ENCODE peak calls at places on chromosomes 7 and 10, in six cellular contexts. F, I, P, A, C and V are unnamed samples.

GRCh38 chr7:32470871-32471270 is 19.3 kb downstream of the LSM5 start:
- DNase-seq in I (no peak), F (no peak), P (peak), C (no peak), A (no peak), V (no peak)

GRCh38 chr7:30510124-30511074 is 5.8 kb upstream of the GGCT start:
- DNase-seq in A (no peak), C (no peak), F (peak), P (peak), I (no peak), V (peak)

GRCh38 chr10:70381491-70382421 is 669 bp downstream of the LRRC20 start:
- DNase-seq in A (no peak), I (peak), C (no peak), P (peak), F (peak), V (peak)

GRCh38 chr7:152341039-152341913 is 94.5 kb downstream of the KMT2C start:
- DNase-seq in I (no peak), A (no peak), P (peak), F (peak), C (no peak), V (peak)

GRCh38 chr10:128979405-128979804 is 487.6 kb upstream of the MGMT start:
- DNase-seq in F (no peak), C (no peak), A (no peak), I (no peak), P (no peak), V (no peak)

GRCh38 chr7:136359333-136359903 is 382.3 kb upstream of the MTPN start:
- DNase-seq in A (no peak), I (no peak), C (no peak), P (no peak), F (no peak), V (no peak)

GRCh38 chr10:1476106-1476803 is 261.1 kb downstream of the ADARB2 start:
- DNase-seq in I (no peak), A (no peak), P (peak), C (no peak), F (no peak), V (no peak)

GRCh38 chr10:34305189-34305588 is 509.9 kb downstream of the PARD3 start:
- DNase-seq in A (peak), I (peak), C (no peak), P (peak), F (no peak), V (no peak)

DNA sequence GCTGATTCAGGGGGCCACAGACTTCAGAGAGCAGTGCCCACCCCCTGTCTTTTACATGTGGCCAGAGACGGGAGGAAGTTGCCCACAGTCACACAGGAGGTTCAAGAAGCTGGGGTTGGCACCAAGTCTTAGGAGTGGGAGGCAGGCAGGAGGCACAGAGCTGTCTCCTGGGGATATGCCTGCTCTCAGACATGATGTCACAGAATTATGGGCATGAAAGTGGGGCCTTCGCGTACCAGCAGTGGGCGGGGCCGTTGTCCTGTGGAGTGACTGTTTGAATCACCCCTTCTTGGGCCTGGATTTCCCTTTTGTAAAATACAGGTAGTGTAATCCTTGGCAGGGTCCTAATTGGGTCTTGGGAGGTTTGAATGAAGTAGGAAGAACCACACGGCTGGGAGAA is 81.2 kb upstream of the PPIF start:
- DNase-seq in C (no peak), P (no peak), F (no peak), I (no peak), A (no peak), V (no peak)
- H3K4ac ChIP-seq in C (no peak), P (no peak), F (peak), I (no peak), A (no peak), V (peak)

GRCh38 chr10:12041766-12042408 is 722 bp downstream of the UPF2 start:
- DNase-seq in C (no peak), I (no peak), F (peak), A (no peak), P (peak), V (peak)
- H3K4ac ChIP-seq in C (no peak), I (no peak), F (peak), A (peak), P (peak), V (peak)

GRCh38 chr7:100584046-100584676 is 1.8 kb downstream of the LRCH4 start:
- DNase-seq in F (peak), P (peak), I (no peak), A (no peak), C (no peak), V (peak)

GRCh38 chr7:100582041-100582579 is 3.8 kb downstream of the LRCH4 start:
- DNase-seq in P (no peak), F (no peak), I (no peak), A (no peak), C (no peak), V (no peak)

GRCh38 chr7:100584677-100585510 is 1.0 kb downstream of the LRCH4 start:
- DNase-seq in C (peak), F (peak), I (peak), P (peak), A (no peak), V (peak)

GRCh38 chr7:100582650-100583049 is 3.3 kb downstream of the LRCH4 start:
- DNase-seq in I (no peak), A (no peak), C (no peak), F (no peak), P (no peak), V (no peak)

GRCh38 chr7:100583132-100584045 is 2.5 kb downstream of the LRCH4 start:
- DNase-seq in A (no peak), P (no peak), I (peak), C (no peak), F (peak), V (peak)
- H3K4ac ChIP-seq in A (no peak), P (no peak), I (no peak), C (no peak), F (peak), V (peak)

DNA sequence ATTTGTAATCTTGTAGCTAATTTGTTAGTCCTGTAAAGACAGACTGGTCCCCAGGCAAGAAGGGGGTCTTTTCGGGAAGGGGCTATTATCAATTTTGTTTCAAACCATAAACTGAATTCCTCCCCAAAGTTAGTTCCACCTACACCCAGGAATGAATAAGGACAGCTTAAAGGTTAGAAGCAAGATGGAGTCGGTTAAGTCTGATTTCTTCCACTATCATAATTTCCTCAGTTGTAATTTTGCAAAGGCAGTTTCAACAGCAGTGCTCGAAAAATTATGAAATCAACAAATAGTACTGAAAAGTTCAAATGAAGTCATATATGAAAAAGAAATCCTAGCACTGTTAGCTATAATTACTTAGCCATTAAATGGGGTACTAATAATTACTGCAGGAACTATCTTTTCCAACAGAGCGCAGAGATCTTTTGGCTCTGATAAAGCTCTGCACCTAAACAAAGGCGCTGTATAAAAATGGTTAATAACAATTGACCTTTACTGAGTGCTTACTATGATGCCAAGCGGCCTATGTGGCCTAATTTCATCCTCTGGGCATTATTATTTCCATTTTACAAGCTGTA is 756 bp upstream of the SEC24C start:
- DNase-seq in F (no peak), P (no peak), I (no peak), C (no peak), A (no peak), V (peak)
- H3K4ac ChIP-seq in F (peak), P (peak), I (peak), C (no peak), A (peak), V (peak)

DNA sequence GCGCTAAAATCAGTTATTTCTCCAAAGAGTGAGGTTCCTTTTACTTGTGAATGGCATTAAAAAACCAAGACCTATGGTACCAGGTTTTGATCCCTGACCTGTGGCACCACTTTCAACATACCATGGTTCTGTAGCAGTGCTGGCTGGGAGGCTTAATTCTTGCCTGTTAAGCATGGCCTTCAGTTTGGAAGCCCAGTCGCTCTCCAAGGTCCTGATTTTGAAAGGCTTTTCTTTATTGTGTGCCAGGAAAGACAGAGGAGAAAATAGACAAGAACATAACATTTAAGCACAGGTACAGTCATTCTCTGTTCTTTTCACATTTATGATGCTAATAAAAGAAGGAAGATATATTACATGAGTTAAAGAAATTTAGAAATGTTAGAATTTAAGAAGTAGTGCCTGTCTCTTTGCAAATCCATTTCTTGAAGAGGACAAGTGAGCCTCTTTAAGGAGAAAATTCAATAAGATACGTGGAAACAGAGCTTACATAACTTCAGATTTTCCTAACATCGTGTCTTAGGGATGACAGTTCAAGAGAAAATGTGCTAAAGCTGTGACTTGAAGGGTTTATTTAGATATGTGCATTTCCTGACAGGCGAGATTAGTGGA is 357.6 kb downstream of the DPP6 start:
- DNase-seq in A (no peak), I (peak), P (peak), C (peak), F (no peak), V (peak)
- H3K4ac ChIP-seq in A (no peak), I (no peak), P (no peak), C (no peak), F (no peak), V (no peak)

DNA sequence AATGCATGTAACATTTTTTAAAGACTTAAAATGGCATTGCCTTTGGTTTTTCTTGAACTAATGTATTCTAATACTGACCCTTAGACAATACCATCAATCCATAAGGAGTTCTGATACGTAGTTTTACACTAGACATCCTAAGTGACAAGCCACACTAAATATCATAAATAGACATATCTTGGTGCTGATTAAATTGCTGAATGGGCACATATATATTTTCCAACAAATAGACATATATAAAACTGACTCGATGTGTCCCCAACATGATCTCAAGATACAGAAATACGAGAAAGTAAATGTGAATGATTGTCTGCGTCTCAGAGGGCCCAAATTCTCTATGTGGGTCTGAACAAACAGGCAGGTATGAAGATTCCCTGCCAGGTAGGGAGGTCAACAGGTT is 99.8 kb downstream of the NEBL start:
- DNase-seq in A (no peak), P (no peak), C (no peak), I (no peak), F (no peak), V (no peak)
- H3K4ac ChIP-seq in A (no peak), P (no peak), C (no peak), I (no peak), F (no peak), V (no peak)

GRCh38 chr10:29102636-29103035 is 186.2 kb upstream of the LYZL1 start:
- DNase-seq in A (no peak), I (no peak), C (no peak), F (no peak), P (no peak), V (no peak)
- H3K4ac ChIP-seq in A (no peak), I (no peak), C (no peak), F (no peak), P (no peak), V (no peak)